ENCODE peak calls at places on chromosomes 13 and 19, in seven cellular contexts. P is left lung, M is fibroblast of lung, Z is AG09309, D is heart left ventricle, F is vagina, N is stomach. J is an unnamed sample.

GRCh38 chr19:13016628-13017305 is 21.5 kb downstream of the NFIX start:
- DNase-seq in Z (no peak), N (no peak), P (no peak), D (no peak), F (no peak), M (no peak), J (no peak)

GRCh38 chr19:13623686-13624405 is 117.6 kb upstream of the CACNA1A start:
- DNase-seq in F (no peak), M (no peak), P (no peak), D (no peak), N (no peak), Z (no peak), J (no peak)

GRCh38 chr13:66660013-66660804 is 569.9 kb downstream of the PCDH9 start:
- DNase-seq in M (peak; percentile 40), N (no peak), Z (no peak), P (no peak), D (no peak), F (no peak), J (peak; percentile 15)

GRCh38 chr19:13781547-13781946 is 7.3 kb downstream of the C19orf53 start:
- DNase-seq in M (peak; percentile 75), N (peak; percentile 62), P (peak; percentile 83), F (no peak), D (peak; percentile 78), Z (peak; percentile 79), J (peak; percentile 77)

GRCh38 chr19:47741544-47742125 is 3.7 kb upstream of the NOP53 start:
- DNase-seq in F (no peak), P (no peak), D (no peak), N (no peak), Z (no peak), M (no peak), J (no peak)

GRCh38 chr13:73141292-73141771 is 82.5 kb downstream of the KLF5 start:
- DNase-seq in M (peak; percentile 5), D (no peak), Z (no peak), F (no peak), P (no peak), N (peak; percentile 29), J (no peak)

GRCh38 chr19:11482384-11483050 is 1.7 kb upstream of the ELAVL3 start:
- DNase-seq in D (peak; percentile 93), M (peak; percentile 73), Z (peak; percentile 10), N (peak; percentile 86), P (peak; percentile 86), F (no peak), J (no peak)

GRCh38 chr19:8654591-8655339 is 24.3 kb downstream of the NFILZ start:
- DNase-seq in P (peak; percentile 58), N (peak; percentile 47), M (peak; percentile 37), Z (no peak), F (no peak), D (peak; percentile 78), J (no peak)

GRCh38 chr13:67231481-67231940 is 1.4 kb upstream of the PCDH9 start:
- DNase-seq in P (no peak), D (no peak), N (no peak), F (no peak), M (peak; percentile 27), Z (no peak), J (no peak)

GRCh38 chr19:52492201-52492960 is 35.1 kb upstream of the ZNF808 start:
- DNase-seq in N (no peak), P (no peak), F (no peak), Z (no peak), D (no peak), M (no peak), J (no peak)

GRCh38 chr19:18453269-18454024 is 15.5 kb upstream of the ISYNA1 start:
- DNase-seq in F (no peak), N (no peak), D (no peak), M (peak; percentile 43), P (no peak), Z (no peak), J (no peak)

GRCh38 chr13:79901336-79901735 is 420.4 kb downstream of the NDFIP2 start:
- DNase-seq in M (peak; percentile 57), P (no peak), D (no peak), Z (no peak), F (no peak), N (no peak), J (no peak)

GRCh38 chr19:6450166-6450565 is 9.4 kb downstream of the SLC25A23 start:
- DNase-seq in D (no peak), F (no peak), Z (no peak), M (no peak), P (no peak), N (no peak), J (no peak)

GRCh38 chr19:10193666-10194499 is 870 bp downstream of the DNMT1 start:
- DNase-seq in P (no peak), Z (no peak), N (no peak), D (no peak), M (peak; percentile 43), F (no peak), J (no peak)

GRCh38 chr19:16537111-16537510 is 5.1 kb downstream of the CHERP start:
- DNase-seq in M (no peak), P (no peak), Z (no peak), F (no peak), D (no peak), N (no peak), J (no peak)

DNA sequence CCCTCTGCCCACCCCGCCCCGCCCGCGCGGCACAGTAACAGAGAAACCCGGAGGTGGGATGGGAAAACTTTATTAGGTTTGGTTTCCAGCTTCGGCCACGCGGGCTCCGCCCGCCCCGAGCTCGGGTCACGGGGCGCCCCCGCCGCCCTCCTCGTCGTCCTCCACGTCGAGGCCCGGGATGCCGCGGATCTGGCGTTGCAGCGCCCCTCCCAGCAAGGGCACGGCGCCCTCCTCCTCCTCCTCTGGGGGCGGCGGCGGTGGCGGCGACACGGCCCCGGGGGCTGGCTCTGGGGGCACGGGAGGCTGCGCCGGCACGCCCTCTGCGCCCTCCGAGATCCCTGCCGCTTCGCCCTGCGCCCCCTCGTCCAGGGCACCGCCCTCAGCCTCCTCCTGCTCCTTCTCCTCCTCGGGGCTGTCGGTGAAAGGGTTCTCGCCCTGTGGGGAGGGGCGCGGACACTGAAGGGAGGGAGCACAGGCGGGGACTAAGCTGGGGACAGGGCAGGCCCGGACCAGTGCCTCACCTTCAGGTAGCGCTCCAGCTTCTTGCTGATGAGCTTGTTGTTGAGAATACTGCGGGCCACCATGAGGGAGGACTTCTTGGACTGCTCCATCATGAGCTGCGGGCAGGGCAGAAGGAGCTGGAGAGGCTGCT is 535 bp upstream of the AKAP8 start:
- DNase-seq in D (no peak), F (no peak), P (peak; percentile 73), N (peak; percentile 56), Z (no peak), M (peak; percentile 37), J (no peak)
- TF ChIP-seq CTCF in D (no peak), F (no peak), P (no peak), N (no peak), Z (no peak), M (no peak), J (no peak)

DNA sequence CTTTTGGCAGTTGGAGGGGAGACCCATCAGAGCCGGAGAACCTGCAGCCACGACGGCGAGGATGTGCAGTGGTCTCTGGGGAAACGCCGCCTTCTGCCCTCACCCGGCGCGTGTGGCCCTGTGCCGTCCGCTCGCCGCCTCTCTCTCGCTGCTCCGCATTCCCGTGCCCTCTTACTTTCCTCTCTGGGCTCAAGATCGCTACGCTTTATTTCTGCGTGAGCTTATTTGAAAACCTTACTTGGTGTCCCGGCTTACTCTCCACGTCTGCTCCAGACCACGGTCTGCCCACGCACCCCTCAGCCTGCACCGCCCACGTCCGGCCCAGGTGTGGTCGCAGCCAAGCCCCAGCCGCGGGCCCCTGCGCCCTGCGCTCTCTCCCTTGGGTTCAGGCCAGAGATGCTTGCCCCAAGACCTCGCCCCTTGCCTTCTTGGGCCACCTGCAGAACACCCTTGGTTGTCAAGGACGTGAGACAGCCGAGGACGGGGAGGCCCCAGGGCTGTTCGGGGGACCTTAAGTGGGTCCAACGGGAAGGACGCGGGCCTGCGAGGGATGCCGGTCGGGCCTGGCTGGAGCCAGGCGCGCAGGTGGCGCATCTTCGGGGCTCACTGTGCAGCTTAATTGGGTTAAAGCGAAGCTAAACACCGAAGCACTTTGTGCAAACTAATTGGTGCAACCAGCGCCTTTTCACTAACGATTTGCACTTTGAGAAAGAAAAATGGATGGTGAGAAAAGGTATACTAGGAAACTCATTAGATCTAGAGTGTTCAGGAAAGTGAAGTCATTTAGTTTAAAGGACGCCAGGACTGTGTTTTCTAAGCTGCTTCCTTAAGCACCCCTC is 2.1 kb upstream of the MAB21L1 start:
- DNase-seq in M (no peak), F (no peak), P (no peak), N (no peak), D (no peak), Z (no peak), J (no peak)
- H3K4me3 ChIP-seq in M (no peak overlapping the region), F (no peak overlapping the region), P (no peak overlapping the region), N (no peak overlapping the region), D (no peak overlapping the region), Z (no peak overlapping the region), J (peak overlapping the region; percentile 94)

GRCh38 chr19:30228726-30229523 is 143.3 kb upstream of the ZNF536 start:
- DNase-seq in N (no peak), F (no peak), D (no peak), P (no peak), M (peak; percentile 11), Z (no peak), J (no peak)
- TF ChIP-seq CTCF in N (no peak), F (no peak), D (no peak), P (no peak), M (no peak), Z (no peak), J (no peak)

DNA sequence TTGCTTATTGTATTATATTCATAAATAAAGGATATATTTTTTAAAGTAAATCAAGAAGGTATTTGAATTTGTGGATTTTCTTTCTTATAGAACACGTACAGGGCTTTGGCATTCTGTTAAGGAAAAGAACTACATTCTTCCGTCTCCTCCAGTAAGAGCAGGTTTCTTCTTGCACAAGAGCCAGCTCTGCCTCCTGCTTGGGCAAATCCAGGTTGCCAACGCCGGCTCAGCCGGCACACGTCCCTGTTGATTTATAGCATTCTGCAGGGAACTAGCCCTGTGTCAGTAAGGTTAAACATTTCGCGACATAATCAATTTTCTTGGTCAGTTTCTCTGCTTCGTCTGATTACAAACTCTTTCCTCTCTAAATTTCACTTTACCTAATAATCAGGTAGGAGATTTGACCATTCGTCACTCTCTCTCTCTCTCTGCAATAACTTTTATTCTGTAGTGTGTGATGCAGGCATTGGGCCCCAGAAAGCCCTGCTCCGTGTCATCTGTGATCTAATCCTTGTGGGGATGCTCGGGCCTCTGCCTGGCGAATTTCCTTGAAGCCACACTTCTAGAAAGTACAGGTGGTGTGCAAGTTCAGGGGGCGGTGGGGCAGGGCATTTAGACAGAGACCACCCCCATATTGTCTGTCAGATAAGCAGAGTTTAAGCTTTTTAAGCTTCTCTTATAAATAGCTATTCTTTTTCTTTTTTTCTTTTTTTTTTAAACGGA is 53.2 kb upstream of the GPR12 start:
- DNase-seq in D (no peak), M (no peak), N (no peak), F (no peak), P (no peak), Z (no peak), J (no peak)
- H3K4me3 ChIP-seq in D (no peak overlapping the region), M (no peak overlapping the region), N (no peak overlapping the region), F (no peak overlapping the region), P (no peak overlapping the region), Z (no peak overlapping the region), J (no peak overlapping the region)

GRCh38 chr13:76019421-76020044 is 383.4 kb downstream of the LMO7 start:
- DNase-seq in M (no peak), Z (no peak), F (no peak), N (no peak), D (peak; percentile 33), P (no peak), J (no peak)
- TF ChIP-seq CTCF in M (no peak), Z (peak; percentile 7), F (no peak), N (no peak), D (peak; percentile 20), P (no peak), J (peak; percentile 13)

J was measured in BJ.